ENCODE peak calls at places on chromosomes 7 and 10, in ten cellular contexts. T is H7; A is cardiac muscle cell; C is upper lobe of right lung; X is CD8-positive, alpha-beta T cell; D is NT2/D1; Y is fibroblast of pulmonary artery; G is AG04450; O is hepatocyte; L is lower leg skin. Z is an unnamed sample.

GRCh38 chr7:33706666-33707194 is 198.6 kb upstream of the BMPER start:
- DNase-seq in Y (no peak), L (no peak), X (no peak), A (no peak), D (no peak), T (no peak), O (no peak), G (no peak), C (no peak), Z (no peak)

GRCh38 chr7:118626739-118627138 is 402.2 kb downstream of the ANKRD7 start:
- DNase-seq in X (no peak), C (no peak), D (no peak), T (no peak), Y (no peak), A (no peak), G (no peak), O (no peak), L (no peak), Z (no peak)

GRCh38 chr7:40979296-40979695 is 723.6 kb downstream of the INHBA start:
- DNase-seq in A (no peak), Y (no peak), C (no peak), X (no peak), G (no peak), O (no peak), T (no peak), L (no peak), D (no peak), Z (peak; percentile 48)

GRCh38 chr10:97731346-97732051 is 5.4 kb upstream of the ZFYVE27 start:
- DNase-seq in A (peak; percentile 84), C (no peak), O (peak; percentile 85), L (no peak), T (peak; percentile 68), G (peak; percentile 61), D (no peak), Y (peak; percentile 85), X (peak; percentile 60), Z (peak; percentile 76)

GRCh38 chr7:69982197-69982596 is 383.9 kb downstream of the AUTS2 start:
- DNase-seq in T (no peak), C (no peak), G (no peak), O (no peak), D (peak; percentile 42), X (no peak), A (peak; percentile 85), Y (peak; percentile 17), L (no peak), Z (no peak)

GRCh38 chr10:127034224-127034623 is 129.0 kb downstream of the DOCK1 start:
- DNase-seq in L (peak; percentile 43), Y (no peak), O (no peak), A (no peak), C (no peak), X (no peak), G (no peak), D (no peak), T (no peak), Z (no peak)

GRCh38 chr10:103192089-103192450 is 1.0 kb downstream of the NT5C2 start:
- DNase-seq in Y (no peak), O (peak; percentile 24), D (no peak), L (no peak), C (no peak), A (peak; percentile 18), T (no peak), X (no peak), G (no peak), Z (no peak)

GRCh38 chr7:92904292-92905131 is 68.1 kb upstream of the CDK6 start:
- DNase-seq in L (peak; percentile 81), D (peak; percentile 33), G (peak; percentile 86), O (peak; percentile 29), A (peak; percentile 84), T (peak; percentile 8), Y (peak; percentile 86), C (no peak), X (peak; percentile 81), Z (peak; percentile 97)

GRCh38 chr7:74032624-74033371 is 4.8 kb downstream of the ELN start:
- DNase-seq in D (no peak), Y (no peak), L (no peak), C (no peak), O (no peak), A (peak; percentile 17), X (no peak), G (no peak), T (no peak), Z (no peak)

GRCh38 chr10:62414359-62414758 is 40.2 kb downstream of the ZNF365 start:
- DNase-seq in A (no peak), L (no peak), T (no peak), G (no peak), X (no peak), C (no peak), O (no peak), D (no peak), Y (no peak), Z (no peak)

GRCh38 chr7:127876393-127876792 is 154.8 kb downstream of the LRRC4 start:
- DNase-seq in A (peak; percentile 47), X (no peak), C (no peak), L (no peak), T (no peak), G (no peak), D (no peak), Y (peak; percentile 52), O (no peak), Z (peak; percentile 75)

GRCh38 chr10:92242910-92243671 is 47.8 kb downstream of the CPEB3 start:
- DNase-seq in C (peak; percentile 70), X (peak; percentile 55), A (peak; percentile 78), G (no peak), D (no peak), O (peak; percentile 81), L (peak; percentile 84), Y (peak; percentile 77), T (peak; percentile 64), Z (peak; percentile 64)

GRCh38 chr10:75108684-75109458 is 2.6 kb upstream of the SAMD8 start:
- DNase-seq in Y (peak; percentile 31), L (peak; percentile 85), A (peak; percentile 38), O (peak; percentile 58), C (no peak), D (no peak), X (no peak), T (peak; percentile 92), G (no peak), Z (no peak)

GRCh38 chr10:61181832-61182231 is 237.8 kb upstream of the RHOBTB1 start:
- DNase-seq in G (no peak), O (no peak), X (no peak), Y (no peak), C (no peak), A (no peak), D (no peak), T (no peak), L (no peak), Z (no peak)
- H3K4me3 ChIP-seq in G (no peak overlapping the region), O (no peak overlapping the region), X (no peak overlapping the region), Y (no peak overlapping the region), C (no peak overlapping the region), A (no peak overlapping the region), D (no peak overlapping the region), T (no peak overlapping the region), L (no peak overlapping the region), Z (no peak overlapping the region)

GRCh38 chr7:140209866-140210609 is 33.3 kb upstream of the KDM7A start:
- DNase-seq in D (no peak), T (no peak), X (no peak), Y (no peak), O (no peak), C (no peak), A (no peak), L (no peak), G (no peak), Z (no peak)
- H3K4me3 ChIP-seq in D (no peak overlapping the region), T (no peak overlapping the region), X (no peak overlapping the region), Y (no peak overlapping the region), O (no peak overlapping the region), C (no peak overlapping the region), A (no peak overlapping the region), L (no peak overlapping the region), G (no peak overlapping the region), Z (no peak overlapping the region)

GRCh38 chr7:28071570-28071969 is 109.0 kb downstream of the JAZF1 start:
- DNase-seq in C (no peak), A (no peak), G (no peak), D (no peak), T (no peak), X (no peak), Y (no peak), O (no peak), L (no peak), Z (no peak)

GRCh38 chr7:28068811-28069216 is 111.8 kb downstream of the JAZF1 start:
- DNase-seq in X (no peak), L (no peak), C (no peak), Y (peak; percentile 65), D (no peak), A (peak; percentile 67), G (no peak), O (no peak), T (no peak), Z (peak; percentile 64)

GRCh38 chr7:28070311-28071055 is 110.1 kb downstream of the JAZF1 start:
- DNase-seq in C (no peak), Y (no peak), L (no peak), D (no peak), O (no peak), G (no peak), A (no peak), T (no peak), X (no peak), Z (no peak)

GRCh38 chr7:28067171-28067570 is 113.4 kb downstream of the JAZF1 start:
- DNase-seq in G (no peak), A (no peak), T (no peak), Y (no peak), L (no peak), C (no peak), X (no peak), O (no peak), D (no peak), Z (no peak)

GRCh38 chr7:28069788-28070187 is 110.8 kb downstream of the JAZF1 start:
- DNase-seq in Y (peak; percentile 84), A (peak; percentile 91), D (no peak), G (no peak), C (peak; percentile 66), O (peak; percentile 65), X (no peak), L (peak; percentile 85), T (no peak), Z (peak; percentile 79)
- H3K4me3 ChIP-seq in Y (no peak overlapping the region), A (no peak overlapping the region), D (no peak overlapping the region), G (no peak overlapping the region), C (no peak overlapping the region), O (no peak overlapping the region), X (no peak overlapping the region), L (no peak overlapping the region), T (no peak overlapping the region), Z (no peak overlapping the region)

DNA sequence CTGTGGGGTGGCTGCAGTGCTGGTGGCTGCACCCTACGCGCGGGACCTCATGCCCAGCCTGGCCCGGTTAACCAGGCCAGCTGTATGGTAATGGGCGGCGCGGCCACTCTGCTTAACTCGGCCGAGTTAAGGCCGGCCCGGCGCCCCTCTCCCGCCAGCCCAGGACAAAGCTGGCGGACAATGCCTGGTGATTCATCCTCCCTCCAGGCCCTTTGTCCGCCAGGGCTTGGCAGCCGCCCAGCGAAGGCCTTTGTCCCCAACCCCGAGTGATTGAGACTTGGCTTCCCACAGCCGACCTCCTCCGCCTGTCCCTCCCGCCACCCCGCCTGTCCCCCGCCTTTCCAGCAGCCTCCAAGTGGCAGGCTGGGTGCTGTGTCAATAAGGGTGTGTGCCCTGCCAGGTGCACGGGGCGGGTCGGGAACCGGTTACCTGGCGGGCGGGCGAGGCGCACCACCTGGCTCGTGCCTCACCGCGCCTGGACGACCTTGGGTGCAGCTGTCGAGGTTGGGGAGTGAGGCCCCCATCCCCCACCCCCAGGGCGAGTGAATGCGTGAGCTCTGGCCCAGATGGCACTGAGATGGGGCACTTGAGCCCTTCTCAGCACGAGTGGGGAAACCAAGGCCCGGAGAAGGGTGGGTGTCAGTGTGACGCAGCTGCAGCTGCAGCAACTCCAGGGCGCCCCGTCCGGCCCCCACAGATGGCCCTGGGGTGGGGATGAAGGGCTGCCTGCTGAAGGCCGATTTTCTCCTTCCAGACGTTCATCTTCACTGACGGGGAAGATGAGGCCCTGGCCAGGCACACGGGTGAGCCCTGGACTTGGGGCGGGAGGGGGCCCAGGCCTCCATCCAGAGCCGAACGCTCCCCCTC is 4.6 kb downstream of the LFNG start:
- DNase-seq in G (no peak), X (peak; percentile 55), Y (peak; percentile 65), T (peak; percentile 90), D (no peak), L (peak; percentile 96), O (peak; percentile 87), C (peak; percentile 94), A (peak; percentile 58), Z (peak; percentile 41)
- H3K4me3 ChIP-seq in G (no peak overlapping the region), X (peak overlapping the region; percentile 100), Y (no peak overlapping the region), T (no peak overlapping the region), D (peak overlapping the region; percentile 40), L (no peak overlapping the region), O (no peak overlapping the region), C (peak overlapping the region; percentile 65), A (no peak overlapping the region), Z (no peak overlapping the region)

Z was measured in IMR-90.